ENCODE peak calls at places on chromosomes 1 and 21, in nine cellular contexts. P, Y, L, X, J, A, V, C and W are unnamed samples.

GRCh38 chr1:23037081-23037740 is 17.9 kb downstream of the KDM1A start:
- DNase-seq in P (no peak), Y (no peak), L (no peak), X (peak; percentile 14), J (no peak), A (no peak), V (no peak), C (no peak), W (no peak)

GRCh38 chr1:247111636-247112478 is 7.7 kb upstream of the ZNF669 start:
- DNase-seq in P (no peak), Y (peak; percentile 66), L (peak; percentile 20), X (peak; percentile 77), J (no peak), A (peak; percentile 96), V (no peak), C (peak; percentile 84), W (peak; percentile 43)

GRCh38 chr21:35084869-35085268 is 35.8 kb upstream of the RUNX1 start:
- DNase-seq in P (no peak), Y (no peak), L (peak; percentile 56), X (peak; percentile 90), J (no peak), A (peak; percentile 86), V (no peak), C (no peak), W (no peak)

GRCh38 chr1:36542024-36542961 is 59.6 kb upstream of the CSF3R start:
- DNase-seq in P (no peak), Y (no peak), L (no peak), X (no peak), J (no peak), A (no peak), V (no peak), C (no peak), W (no peak)

GRCh38 chr1:28601696-28602095 is 9.6 kb downstream of the RAB42 start:
- DNase-seq in P (peak; percentile 84), Y (no peak), L (peak; percentile 64), X (peak; percentile 95), J (no peak), A (peak; percentile 98), V (no peak), C (peak; percentile 59), W (no peak)

GRCh38 chr1:209805341-209805781 is 581 bp downstream of the IRF6 start:
- DNase-seq in P (no peak), Y (no peak), L (no peak), X (no peak), J (no peak), A (no peak), V (no peak), C (no peak), W (no peak)

GRCh38 chr1:162283657-162284056 is 93.0 kb downstream of the SPATA46 start:
- DNase-seq in P (no peak), Y (no peak), L (no peak), X (no peak), J (no peak), A (no peak), V (no peak), C (peak; percentile 50), W (no peak)

GRCh38 chr1:37795340-37796110 is 1.9 kb downstream of the MANEAL start:
- DNase-seq in P (peak; percentile 90), Y (peak; percentile 95), L (no peak), X (peak; percentile 62), J (peak; percentile 28), A (peak; percentile 97), V (peak; percentile 30), C (peak; percentile 58), W (peak; percentile 12)

GRCh38 chr21:25735221-25735894 is 586 bp downstream of the GABPA start:
- DNase-seq in P (peak; percentile 92), Y (no peak), L (peak; percentile 71), X (peak; percentile 92), J (peak; percentile 88), A (peak; percentile 90), V (peak; percentile 78), C (peak; percentile 95), W (peak; percentile 90)

GRCh38 chr1:81213279-81213678 is 587.5 kb upstream of the ADGRL2 start:
- DNase-seq in P (no peak), Y (no peak), L (no peak), X (no peak), J (no peak), A (no peak), V (no peak), C (no peak), W (no peak)

GRCh38 chr1:61092643-61093042 is 10.3 kb downstream of the NFIA start:
- DNase-seq in P (no peak), Y (no peak), L (no peak), X (no peak), J (no peak), A (no peak), V (no peak), C (no peak), W (no peak)

GRCh38 chr1:80054129-80054528 is 1047.6 kb upstream of the ADGRL4 start:
- DNase-seq in P (peak; percentile 55), Y (peak; percentile 15), L (peak; percentile 8), X (peak; percentile 47), J (no peak), A (no peak), V (no peak), C (no peak), W (no peak)

GRCh38 chr1:69569281-69569970 is 1.7 kb downstream of the LRRC7 start:
- DNase-seq in P (no peak), Y (peak; percentile 10), L (no peak), X (no peak), J (no peak), A (peak; percentile 66), V (no peak), C (no peak), W (no peak)

GRCh38 chr1:150968491-150968890 is 6.1 kb downstream of the CERS2 start:
- DNase-seq in P (no peak), Y (no peak), L (no peak), X (no peak), J (no peak), A (no peak), V (no peak), C (peak; percentile 30), W (peak; percentile 74)

GRCh38 chr1:246776923-246777322 is 52.7 kb downstream of the SCCPDH start:
- DNase-seq in P (no peak), Y (no peak), L (no peak), X (no peak), J (no peak), A (no peak), V (no peak), C (no peak), W (no peak)

GRCh38 chr1:203425668-203425999 is 50.0 kb upstream of the PRELP start:
- DNase-seq in P (no peak), Y (no peak), L (no peak), X (peak; percentile 49), J (no peak), A (no peak), V (no peak), C (no peak), W (no peak)

GRCh38 chr1:32151319-32151787 is 28.1 kb upstream of the TXLNA start:
- DNase-seq in P (no peak), Y (no peak), L (peak; percentile 0), X (peak; percentile 87), J (no peak), A (peak; percentile 88), V (no peak), C (no peak), W (no peak)

GRCh38 chr1:30785181-30785580 is 27.6 kb upstream of the LAPTM5 start:
- DNase-seq in P (no peak), Y (no peak), L (no peak), X (no peak), J (no peak), A (peak; percentile 75), V (no peak), C (no peak), W (no peak)